ENCODE peak calls at places on chromosomes 11 and 22, in seven cellular contexts. G, L, P, S, T, N and E are unnamed samples.

GRCh38 chr22:29710922-29711593 is 8.7 kb upstream of the CABP7 start:
- DNase-seq in G (no peak), L (peak), P (peak), S (peak), T (no peak), N (peak), E (no peak)

GRCh38 chr11:1263036-1263435 is 40.2 kb downstream of the MUC5B start:
- DNase-seq in G (no peak), L (no peak), P (peak), S (no peak), T (no peak), N (no peak), E (no peak)

GRCh38 chr11:20541503-20541902 is 57.9 kb upstream of the SLC6A5 start:
- DNase-seq in G (no peak), L (no peak), P (no peak), S (no peak), T (no peak), N (no peak), E (no peak)

GRCh38 chr22:30830907-30831306 is 136.2 kb downstream of the OSBP2 start:
- DNase-seq in G (no peak), L (peak), P (no peak), S (peak), T (no peak), N (peak), E (peak)

GRCh38 chr11:18776324-18776723 is 15.3 kb downstream of the PTPN5 start:
- DNase-seq in G (no peak), L (no peak), P (no peak), S (no peak), T (no peak), N (no peak), E (no peak)

GRCh38 chr11:58742981-58743880 is 11.5 kb upstream of the GLYAT start:
- DNase-seq in G (no peak), L (no peak), P (no peak), S (no peak), T (peak), N (no peak), E (no peak)

GRCh38 chr11:2470495-2470894 is 25.7 kb downstream of the KCNQ1 start:
- DNase-seq in G (no peak), L (no peak), P (no peak), S (no peak), T (no peak), N (no peak), E (no peak)

GRCh38 chr11:103433380-103433779 is 324.2 kb downstream of the DYNC2H1 start:
- DNase-seq in G (no peak), L (no peak), P (no peak), S (no peak), T (no peak), N (peak), E (no peak)

GRCh38 chr11:117152066-117152465 is 8.0 kb downstream of the PAFAH1B2 start:
- DNase-seq in G (no peak), L (no peak), P (no peak), S (no peak), T (no peak), N (no peak), E (no peak)

GRCh38 chr22:27541831-27542230 is 259.7 kb downstream of the MN1 start:
- DNase-seq in G (no peak), L (no peak), P (no peak), S (no peak), T (no peak), N (no peak), E (no peak)

GRCh38 chr11:33912405-33913361 is 20.8 kb upstream of the LMO2 start:
- DNase-seq in G (no peak), L (peak), P (peak), S (no peak), T (no peak), N (peak), E (no peak)

GRCh38 chr11:72446929-72447753 is 12.8 kb upstream of the CLPB start:
- DNase-seq in G (no peak), L (no peak), P (no peak), S (no peak), T (peak), N (peak), E (peak)

GRCh38 chr11:34278708-34279297 is 79.0 kb downstream of the ABTB2 start:
- DNase-seq in G (no peak), L (peak), P (no peak), S (no peak), T (no peak), N (no peak), E (peak)

GRCh38 chr11:6604081-6604626 is 580 bp downstream of the ILK start:
- DNase-seq in G (no peak), L (peak), P (peak), S (peak), T (peak), N (peak), E (peak)

GRCh38 chr11:129724866-129725265 is 90.8 kb upstream of the TMEM45B start:
- DNase-seq in G (no peak), L (no peak), P (no peak), S (no peak), T (no peak), N (no peak), E (no peak)

GRCh38 chr11:78193806-78194205 is 5.1 kb downstream of the USP35 start:
- DNase-seq in G (no peak), L (peak), P (no peak), S (no peak), T (no peak), N (no peak), E (no peak)

DNA sequence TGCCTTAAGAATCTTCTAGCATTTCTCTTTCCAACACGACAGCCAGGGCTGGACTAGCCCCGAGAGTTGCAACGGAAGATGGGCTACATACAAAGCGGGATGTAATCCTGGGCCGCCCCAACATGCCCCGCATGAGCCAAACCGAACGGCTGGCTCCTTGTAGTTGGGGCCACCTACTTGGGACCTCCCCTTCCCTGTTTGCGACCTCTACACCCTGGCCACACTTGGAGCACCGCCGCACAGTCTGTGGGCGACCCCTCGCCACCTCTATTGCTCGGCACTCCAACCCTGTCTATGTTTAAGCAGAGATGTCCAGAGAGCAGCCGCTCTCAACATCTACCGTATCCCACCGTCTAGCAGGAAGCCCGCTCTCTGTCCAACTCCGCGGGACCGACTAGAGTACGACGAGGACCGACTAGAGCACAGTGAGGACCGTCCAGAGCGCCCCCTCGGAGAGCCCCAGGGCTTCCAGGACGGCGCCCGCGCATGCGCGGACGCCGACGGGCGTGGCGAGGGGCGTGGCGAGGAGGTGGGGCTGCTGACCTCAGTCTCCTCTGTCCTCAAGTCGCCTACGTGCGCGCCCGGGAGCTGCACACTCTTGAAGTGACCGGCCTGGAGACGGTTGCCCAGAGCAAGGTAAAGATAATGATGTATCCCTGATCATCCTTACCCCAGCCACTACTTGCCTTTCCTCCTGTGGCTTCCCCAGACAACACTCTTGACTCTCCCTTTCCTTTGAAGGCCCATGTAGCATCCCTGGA is 32.3 kb downstream of the NEAT1 start:
- DNase-seq in G (peak), L (peak), P (peak), S (peak), T (peak), N (peak), E (no peak)
- TF ChIP-seq CTCF in G (no peak), L (peak), P (no peak), S (no peak), T (peak), N (no peak), E (no peak)

GRCh38 chr11:3615998-3616397 is 25.8 kb downstream of the ART5 start:
- DNase-seq in G (no peak), L (no peak), P (no peak), S (no peak), T (no peak), N (no peak), E (no peak)

GRCh38 chr11:3616721-3617460 is 24.9 kb downstream of the ART5 start:
- DNase-seq in G (no peak), L (no peak), P (no peak), S (no peak), T (no peak), N (peak), E (no peak)

GRCh38 chr11:3613998-3614741 is 27.6 kb downstream of the ART5 start:
- DNase-seq in G (no peak), L (no peak), P (no peak), S (no peak), T (no peak), N (no peak), E (no peak)

GRCh38 chr11:3611976-3612678 is 29.7 kb downstream of the ART5 start:
- DNase-seq in G (no peak), L (no peak), P (no peak), S (no peak), T (no peak), N (no peak), E (no peak)

DNA sequence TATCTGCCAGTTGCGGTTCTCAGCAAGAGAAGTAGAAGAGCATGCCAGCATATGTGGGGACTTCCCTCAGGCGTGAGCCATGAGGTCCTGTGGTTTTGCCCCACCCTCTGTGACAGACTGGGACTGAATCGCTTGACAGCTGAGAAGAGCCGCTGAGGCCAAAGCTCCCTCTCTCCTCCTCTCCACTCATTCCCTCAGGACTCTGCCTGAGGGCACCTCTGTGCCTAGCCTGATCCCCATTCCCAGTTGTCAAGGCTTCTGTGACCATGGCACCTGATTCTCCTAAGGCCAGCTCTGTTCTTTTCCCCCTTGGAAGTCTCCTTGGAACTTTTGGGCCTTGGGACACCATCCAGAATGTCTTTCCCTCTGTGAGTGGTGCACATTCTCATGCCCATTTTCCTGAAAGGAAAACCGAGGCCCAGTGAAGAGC is 27.0 kb downstream of the ART5 start:
- DNase-seq in G (no peak), L (no peak), P (peak), S (no peak), T (no peak), N (no peak), E (no peak)
- TF ChIP-seq CTCF in G (no peak), L (no peak), P (no peak), S (no peak), T (no peak), N (no peak), E (no peak)

GRCh38 chr11:46073632-46074031 is 47.6 kb downstream of the PHF21A start:
- DNase-seq in G (no peak), L (no peak), P (no peak), S (no peak), T (no peak), N (no peak), E (no peak)

GRCh38 chr11:46072172-46072964 is 48.9 kb downstream of the PHF21A start:
- DNase-seq in G (no peak), L (no peak), P (no peak), S (no peak), T (no peak), N (peak), E (no peak)

GRCh38 chr11:46079662-46080061 is 41.6 kb downstream of the PHF21A start:
- DNase-seq in G (no peak), L (no peak), P (no peak), S (no peak), T (no peak), N (no peak), E (no peak)

GRCh38 chr11:46075168-46075567 is 46.1 kb downstream of the PHF21A start:
- DNase-seq in G (no peak), L (no peak), P (no peak), S (no peak), T (no peak), N (peak), E (no peak)

GRCh38 chr11:46075928-46076327 is 45.3 kb downstream of the PHF21A start:
- DNase-seq in G (no peak), L (no peak), P (no peak), S (no peak), T (no peak), N (no peak), E (no peak)
- TF ChIP-seq CTCF in G (peak), L (no peak), P (no peak), S (no peak), T (peak), N (peak), E (peak)

GRCh38 chr11:64165482-64165841 is 451 bp downstream of the MACROD1 start:
- DNase-seq in G (peak), L (no peak), P (no peak), S (no peak), T (peak), N (no peak), E (no peak)
- TF ChIP-seq CTCF in G (peak), L (no peak), P (no peak), S (no peak), T (no peak), N (no peak), E (peak)

GRCh38 chr11:8768625-8769333 is 86.2 kb downstream of the RPL27A start:
- DNase-seq in G (no peak), L (peak), P (no peak), S (peak), T (no peak), N (peak), E (no peak)
- TF ChIP-seq CTCF in G (no peak), L (peak), P (peak), S (no peak), T (no peak), N (peak), E (peak)

DNA sequence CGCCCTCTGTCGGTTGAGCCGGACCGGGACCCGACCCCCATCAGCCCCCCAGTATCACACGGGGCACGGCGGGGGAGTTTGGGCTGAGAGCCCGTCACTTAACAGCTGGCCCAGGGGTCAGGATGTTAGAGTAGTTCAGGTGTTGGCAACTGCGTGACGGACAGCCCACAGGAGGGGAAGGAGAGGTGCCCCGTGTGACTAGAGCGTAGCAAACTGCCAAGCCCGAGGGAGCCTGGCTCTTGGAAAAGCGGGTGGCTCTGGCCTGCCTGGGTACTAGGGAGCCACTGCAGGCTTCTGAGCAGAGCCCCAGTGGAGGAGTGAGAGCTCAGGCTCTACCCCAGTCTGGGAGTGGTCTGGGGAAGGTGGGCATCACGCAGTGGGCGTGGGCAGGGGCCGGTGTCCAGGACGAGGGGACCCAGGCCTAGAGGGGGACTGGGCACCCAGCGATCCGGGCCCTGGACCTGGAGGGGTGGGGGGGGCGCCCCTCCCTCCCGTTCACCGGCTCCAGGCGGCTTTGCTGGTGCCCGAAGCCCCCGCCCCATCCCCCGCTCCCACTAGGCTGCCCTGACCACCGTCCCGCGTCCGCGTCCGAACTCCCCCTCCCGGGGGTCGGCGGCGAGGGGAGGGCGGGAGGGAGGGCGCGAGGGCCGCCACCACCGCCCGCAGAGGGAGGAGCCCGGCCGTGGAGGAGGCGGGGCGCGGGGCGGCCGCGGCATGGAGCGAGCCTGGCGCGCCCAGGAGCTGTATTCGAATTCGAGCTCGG is 24.4 kb downstream of the SHANK3 start:
- DNase-seq in G (peak), L (peak), P (peak), S (no peak), T (no peak), N (peak), E (no peak)
- TF ChIP-seq CTCF in G (peak), L (no peak), P (peak), S (no peak), T (no peak), N (peak), E (no peak)

GRCh38 chr11:96050435-96051182 is 126.7 kb upstream of the MTMR2 start:
- DNase-seq in G (no peak), L (no peak), P (no peak), S (no peak), T (no peak), N (peak), E (no peak)

GRCh38 chr11:96044747-96045146 is 120.8 kb upstream of the MTMR2 start:
- DNase-seq in G (no peak), L (no peak), P (no peak), S (no peak), T (no peak), N (no peak), E (no peak)

GRCh38 chr11:96044311-96044710 is 120.4 kb upstream of the MTMR2 start:
- DNase-seq in G (no peak), L (no peak), P (no peak), S (no peak), T (no peak), N (no peak), E (no peak)

GRCh38 chr11:96049426-96049825 is 125.5 kb upstream of the MTMR2 start:
- DNase-seq in G (no peak), L (no peak), P (no peak), S (no peak), T (no peak), N (peak), E (no peak)

GRCh38 chr11:96045622-96046456 is 121.9 kb upstream of the MTMR2 start:
- DNase-seq in G (peak), L (peak), P (no peak), S (peak), T (no peak), N (peak), E (no peak)
- TF ChIP-seq CTCF in G (peak), L (peak), P (no peak), S (no peak), T (no peak), N (peak), E (peak)